ENCODE peak calls at places on chromosomes 5 and 9, in five cellular contexts. One of them, this sample, is unnamed.

GRCh38 chr5:150633424-150633823 is 7.0 kb upstream of the SYNPO start:
- DNase-seq in mammary epithelial cell: no peak
- DNase-seq in tibial artery: no peak
- DNase-seq in neural crest cell: no peak
- DNase-seq in fibroblast of lung: no peak
- DNase-seq in this sample: no peak

GRCh38 chr5:5409151-5409810 is 13.2 kb upstream of the ICE1 start:
- DNase-seq in fibroblast of lung: no peak
- DNase-seq in mammary epithelial cell: peak
- DNase-seq in tibial artery: no peak
- DNase-seq in neural crest cell: no peak
- DNase-seq in this sample: no peak

GRCh38 chr9:115250646-115251045 is 132.7 kb upstream of the TNC start:
- DNase-seq in fibroblast of lung: peak
- DNase-seq in mammary epithelial cell: peak
- DNase-seq in tibial artery: no peak
- DNase-seq in neural crest cell: no peak
- DNase-seq in this sample: no peak

GRCh38 chr9:133950206-133950915 is 41.8 kb downstream of the VAV2 start:
- DNase-seq in mammary epithelial cell: no peak
- DNase-seq in fibroblast of lung: peak
- DNase-seq in neural crest cell: peak
- DNase-seq in tibial artery: no peak
- DNase-seq in this sample: no peak

GRCh38 chr5:143453722-143454121 is 50.2 kb upstream of the NR3C1 start:
- DNase-seq in neural crest cell: no peak
- DNase-seq in tibial artery: no peak
- DNase-seq in fibroblast of lung: no peak
- DNase-seq in mammary epithelial cell: no peak
- DNase-seq in this sample: no peak

GRCh38 chr9:80994892-80995291 is 694.5 kb downstream of the TLE1 start:
- DNase-seq in tibial artery: no peak
- DNase-seq in fibroblast of lung: peak
- DNase-seq in neural crest cell: no peak
- DNase-seq in mammary epithelial cell: peak
- DNase-seq in this sample: no peak

GRCh38 chr9:127723013-127723412 is 7.1 kb downstream of the TTC16 start:
- DNase-seq in fibroblast of lung: no peak
- DNase-seq in mammary epithelial cell: no peak
- DNase-seq in tibial artery: no peak
- DNase-seq in neural crest cell: no peak
- DNase-seq in this sample: no peak

GRCh38 chr5:41778410-41778809 is 91.8 kb downstream of the OXCT1 start:
- DNase-seq in mammary epithelial cell: no peak
- DNase-seq in neural crest cell: no peak
- DNase-seq in fibroblast of lung: no peak
- DNase-seq in tibial artery: no peak
- DNase-seq in this sample: no peak

GRCh38 chr5:93578179-93578812 is 2.7 kb downstream of the NR2F1-AS1 start:
- DNase-seq in mammary epithelial cell: no peak
- DNase-seq in neural crest cell: no peak
- DNase-seq in tibial artery: no peak
- DNase-seq in fibroblast of lung: peak
- DNase-seq in this sample: no peak

GRCh38 chr9:130058154-130058553 is 4.4 kb downstream of the GPR107 start:
- DNase-seq in mammary epithelial cell: no peak
- DNase-seq in tibial artery: no peak
- DNase-seq in neural crest cell: no peak
- DNase-seq in fibroblast of lung: no peak
- DNase-seq in this sample: no peak

GRCh38 chr9:121073038-121073437 is 1.7 kb upstream of the CNTRL start:
- DNase-seq in mammary epithelial cell: peak
- DNase-seq in neural crest cell: no peak
- DNase-seq in tibial artery: peak
- DNase-seq in fibroblast of lung: peak
- DNase-seq in this sample: no peak

GRCh38 chr9:34463098-34463900 is 4.7 kb downstream of the DNAI1 start:
- DNase-seq in tibial artery: no peak
- DNase-seq in fibroblast of lung: peak
- DNase-seq in mammary epithelial cell: peak
- DNase-seq in neural crest cell: no peak
- DNase-seq in this sample: no peak

GRCh38 chr5:106584268-106584667 is 1086.5 kb downstream of the EFNA5 start:
- DNase-seq in neural crest cell: no peak
- DNase-seq in mammary epithelial cell: no peak
- DNase-seq in tibial artery: no peak
- DNase-seq in fibroblast of lung: no peak
- DNase-seq in this sample: no peak

GRCh38 chr9:97470076-97470475 is 31.4 kb upstream of the TMOD1 start:
- DNase-seq in tibial artery: no peak
- DNase-seq in neural crest cell: no peak
- DNase-seq in fibroblast of lung: no peak
- DNase-seq in mammary epithelial cell: no peak
- DNase-seq in this sample: no peak

GRCh38 chr5:168712280-168712924 is 133.2 kb upstream of the PANK3 start:
- DNase-seq in mammary epithelial cell: peak
- DNase-seq in neural crest cell: no peak
- DNase-seq in fibroblast of lung: peak
- DNase-seq in tibial artery: no peak
- DNase-seq in this sample: no peak

GRCh38 chr5:78896128-78896527 is 89.0 kb downstream of the ARSB start:
- DNase-seq in tibial artery: no peak
- DNase-seq in fibroblast of lung: peak
- DNase-seq in neural crest cell: no peak
- DNase-seq in mammary epithelial cell: peak
- DNase-seq in this sample: no peak

DNA sequence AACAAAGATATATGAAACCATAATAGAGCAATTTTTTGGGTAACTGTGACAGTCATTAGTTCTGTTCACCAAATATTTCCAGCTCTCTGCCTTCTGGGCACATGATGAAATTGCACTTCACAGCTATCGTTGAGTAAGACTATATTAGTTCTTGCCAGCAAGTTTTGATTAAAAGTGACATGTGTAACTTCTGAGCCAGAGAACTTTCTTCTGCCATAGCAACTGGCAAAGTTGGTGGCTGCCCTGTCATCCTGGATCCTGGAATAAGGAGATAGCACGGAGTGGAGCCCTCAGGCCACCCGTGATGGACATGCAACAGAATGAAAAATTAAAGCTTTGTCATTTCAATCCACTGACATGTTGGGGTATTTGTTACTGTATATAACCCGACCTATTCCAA is 194.4 kb upstream of the VCAN start:
- DNase-seq in mammary epithelial cell: no peak
- DNase-seq in neural crest cell: no peak
- DNase-seq in tibial artery: no peak
- DNase-seq in fibroblast of lung: no peak
- DNase-seq in this sample: no peak
- TF ChIP-seq CTCF in mammary epithelial cell: peak
- TF ChIP-seq CTCF in neural crest cell: no peak
- TF ChIP-seq CTCF in tibial artery: no peak
- TF ChIP-seq CTCF in fibroblast of lung: no peak
- TF ChIP-seq CTCF in this sample: no peak

DNA sequence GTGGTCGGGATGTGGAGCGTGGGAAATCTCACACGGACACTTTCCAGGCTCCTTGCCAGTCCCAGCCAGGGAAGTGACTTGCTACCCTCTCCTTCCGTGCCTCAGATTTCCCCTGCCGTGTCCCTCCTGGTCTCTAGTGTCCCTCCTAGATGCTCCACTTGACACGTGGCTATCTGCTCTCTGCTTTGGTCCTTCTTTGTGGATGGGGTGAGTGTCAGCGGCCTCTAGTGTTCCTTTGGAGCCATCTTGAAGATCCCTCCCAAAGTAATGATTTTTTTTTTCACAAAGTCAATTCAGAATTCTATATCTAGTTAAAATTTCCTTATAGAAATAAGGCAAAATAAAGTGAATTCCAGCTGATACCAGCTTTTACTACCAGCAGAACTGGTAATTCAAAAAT is 117.7 kb downstream of the MRPL36 start:
- DNase-seq in neural crest cell: no peak
- DNase-seq in fibroblast of lung: no peak
- DNase-seq in mammary epithelial cell: no peak
- DNase-seq in tibial artery: no peak
- DNase-seq in this sample: no peak
- TF ChIP-seq CTCF in neural crest cell: no peak
- TF ChIP-seq CTCF in fibroblast of lung: no peak
- TF ChIP-seq CTCF in mammary epithelial cell: no peak
- TF ChIP-seq CTCF in tibial artery: no peak
- TF ChIP-seq CTCF in this sample: no peak

GRCh38 chr9:79129865-79130480 is 441.8 kb upstream of the TLE4 start:
- DNase-seq in fibroblast of lung: peak
- DNase-seq in neural crest cell: peak
- DNase-seq in tibial artery: peak
- DNase-seq in mammary epithelial cell: peak
- DNase-seq in this sample: peak

GRCh38 chr9:79131876-79132377 is 439.8 kb upstream of the TLE4 start:
- DNase-seq in neural crest cell: no peak
- DNase-seq in fibroblast of lung: no peak
- DNase-seq in mammary epithelial cell: no peak
- DNase-seq in tibial artery: no peak
- DNase-seq in this sample: no peak

GRCh38 chr9:79131375-79131774 is 440.4 kb upstream of the TLE4 start:
- DNase-seq in neural crest cell: no peak
- DNase-seq in tibial artery: no peak
- DNase-seq in mammary epithelial cell: no peak
- DNase-seq in fibroblast of lung: no peak
- DNase-seq in this sample: no peak

GRCh38 chr9:79134654-79135053 is 437.1 kb upstream of the TLE4 start:
- DNase-seq in neural crest cell: no peak
- DNase-seq in mammary epithelial cell: peak
- DNase-seq in fibroblast of lung: no peak
- DNase-seq in tibial artery: no peak
- DNase-seq in this sample: peak
- TF ChIP-seq CTCF in neural crest cell: peak
- TF ChIP-seq CTCF in mammary epithelial cell: peak
- TF ChIP-seq CTCF in fibroblast of lung: no peak
- TF ChIP-seq CTCF in tibial artery: no peak
- TF ChIP-seq CTCF in this sample: peak

DNA sequence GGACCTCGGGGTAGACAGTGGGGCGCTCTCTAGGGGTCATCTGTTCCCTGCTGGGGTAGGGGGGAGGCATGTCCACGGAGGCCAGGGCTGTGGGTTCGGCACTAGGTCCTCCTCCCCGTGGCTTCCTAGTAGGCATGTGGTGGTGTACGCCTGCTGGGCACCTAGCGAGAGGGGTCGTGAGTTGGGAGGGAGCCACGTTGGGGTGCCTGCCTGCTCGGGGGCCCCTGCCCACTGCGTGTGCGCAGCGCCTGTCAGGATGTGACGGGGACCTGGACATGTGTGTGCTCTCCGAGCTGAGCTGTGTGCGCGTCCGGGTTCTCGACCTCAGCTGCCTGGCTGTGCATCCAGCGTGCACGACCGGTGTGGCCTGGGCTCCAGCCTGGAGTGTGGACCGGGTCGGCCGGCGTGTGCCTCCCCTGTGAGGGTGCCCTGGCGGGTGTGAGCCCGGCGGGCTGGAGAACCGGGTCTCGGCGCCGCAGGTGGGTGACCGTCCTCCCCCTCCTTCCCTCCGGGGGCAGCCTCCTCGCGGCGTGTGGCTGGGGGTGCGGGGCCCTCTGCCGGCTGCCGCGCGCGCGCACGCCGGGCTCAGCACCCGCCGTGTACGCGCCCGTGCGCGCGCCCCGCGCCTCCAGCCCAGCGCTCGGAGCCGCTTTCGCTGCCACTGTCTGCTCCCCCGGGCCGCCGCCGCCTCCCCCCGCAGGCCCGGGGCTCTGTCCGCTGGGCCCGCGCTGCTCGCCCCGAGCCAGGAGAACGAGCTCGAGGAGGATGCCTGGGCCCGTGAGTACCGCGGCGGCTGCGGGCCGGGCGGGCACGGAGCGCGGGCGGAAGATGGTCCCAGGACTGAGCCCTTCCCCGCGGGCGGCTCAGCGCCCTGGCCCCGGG is at the start of gene PRR7:
- DNase-seq in neural crest cell: peak
- DNase-seq in mammary epithelial cell: peak
- DNase-seq in tibial artery: no peak
- DNase-seq in fibroblast of lung: peak
- DNase-seq in this sample: peak
- TF ChIP-seq CTCF in neural crest cell: peak
- TF ChIP-seq CTCF in mammary epithelial cell: no peak
- TF ChIP-seq CTCF in tibial artery: no peak
- TF ChIP-seq CTCF in fibroblast of lung: no peak
- TF ChIP-seq CTCF in this sample: no peak

DNA sequence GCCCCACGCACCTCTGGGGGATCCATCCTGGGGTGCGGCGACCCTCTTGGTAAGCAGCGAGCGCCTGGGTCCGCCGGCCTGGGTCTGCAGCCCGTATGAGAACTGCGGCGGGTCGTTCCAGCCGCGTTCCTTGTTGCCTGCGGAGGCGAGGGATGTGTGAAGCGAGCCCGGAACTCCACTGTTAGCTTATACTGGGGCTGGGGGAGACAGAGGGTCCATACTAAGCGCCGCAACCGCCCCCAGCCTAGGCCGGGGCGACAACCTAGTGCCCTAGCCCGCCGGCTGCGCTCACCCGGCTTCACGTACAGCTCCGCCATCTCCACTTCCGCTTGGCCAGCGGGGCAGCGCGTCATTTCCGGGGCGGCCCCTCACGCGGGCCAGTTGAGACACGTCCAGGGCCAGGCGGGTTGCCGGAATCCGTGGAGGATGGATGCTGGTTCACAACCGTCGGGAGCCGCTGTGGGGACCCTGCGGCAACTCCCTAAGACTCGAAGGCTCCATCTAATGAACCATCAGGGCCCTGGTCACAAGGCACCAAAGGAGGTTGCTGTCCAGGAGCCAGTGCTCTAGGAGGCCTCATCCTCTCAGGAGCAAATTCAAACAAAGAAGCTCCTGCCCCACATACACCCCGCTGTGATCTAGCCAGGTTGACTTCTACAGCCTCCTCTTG is at the start of gene SRA1:
- DNase-seq in tibial artery: peak
- DNase-seq in neural crest cell: peak
- DNase-seq in mammary epithelial cell: peak
- DNase-seq in fibroblast of lung: peak
- DNase-seq in this sample: peak
- TF ChIP-seq CTCF in tibial artery: no peak
- TF ChIP-seq CTCF in neural crest cell: no peak
- TF ChIP-seq CTCF in mammary epithelial cell: no peak
- TF ChIP-seq CTCF in fibroblast of lung: no peak
- TF ChIP-seq CTCF in this sample: no peak